ENCODE peak calls at places on chromosomes 2 and 18, in eight cellular contexts. I, T, J, B, N, W, L and G are unnamed samples.

GRCh38 chr2:135664623-135665068 is 77.0 kb upstream of the UBXN4 start:
- DNase-seq in I (no peak), T (no peak), J (no peak), B (no peak), N (no peak), W (no peak), L (no peak), G (no peak)

GRCh38 chr2:62199392-62200125 is 3.6 kb downstream of the B3GNT2 start:
- DNase-seq in I (no peak), T (no peak), J (no peak), B (no peak), N (no peak), W (no peak), L (no peak), G (no peak)

GRCh38 chr2:201882353-201883095 is 76.2 kb downstream of the CDK15 start:
- DNase-seq in I (no peak), T (no peak), J (no peak), B (no peak), N (no peak), W (no peak), L (no peak), G (no peak)

GRCh38 chr18:50578030-50578429 is 18.1 kb downstream of the MAPK4 start:
- DNase-seq in I (no peak), T (no peak), J (no peak), B (no peak), N (no peak), W (no peak), L (no peak), G (no peak)

GRCh38 chr2:5473596-5473995 is 218.6 kb upstream of the SOX11 start:
- DNase-seq in I (no peak), T (no peak), J (no peak), B (no peak), N (no peak), W (no peak), L (no peak), G (no peak)

GRCh38 chr18:48975817-48976649 is 25.3 kb upstream of the SMAD7 start:
- DNase-seq in I (no peak), T (peak), J (no peak), B (peak), N (no peak), W (no peak), L (peak), G (peak)

GRCh38 chr2:174473796-174474195 is 13.0 kb downstream of the GPR155 start:
- DNase-seq in I (no peak), T (no peak), J (no peak), B (no peak), N (no peak), W (no peak), L (no peak), G (no peak)

GRCh38 chr2:85106489-85107180 is 26.6 kb upstream of the TCF7L1 start:
- DNase-seq in I (no peak), T (no peak), J (no peak), B (no peak), N (no peak), W (no peak), L (no peak), G (no peak)

GRCh38 chr18:23077493-23078256 is 57.6 kb upstream of the CABLES1 start:
- DNase-seq in I (peak), T (peak), J (no peak), B (no peak), N (no peak), W (no peak), L (no peak), G (no peak)

GRCh38 chr2:152222975-152223638 is 47.5 kb upstream of the STAM2 start:
- DNase-seq in I (peak), T (peak), J (no peak), B (peak), N (peak), W (peak), L (no peak), G (peak)

GRCh38 chr2:127909019-127909418 is 23.3 kb upstream of the AMMECR1L start:
- DNase-seq in I (peak), T (peak), J (no peak), B (no peak), N (no peak), W (no peak), L (no peak), G (no peak)

GRCh38 chr2:152134488-152135280 is 35.8 kb upstream of the CACNB4 start:
- DNase-seq in I (peak), T (no peak), J (no peak), B (no peak), N (no peak), W (no peak), L (peak), G (no peak)

GRCh38 chr18:57579928-57580327 is 6.6 kb downstream of the FECH start:
- DNase-seq in I (no peak), T (no peak), J (no peak), B (no peak), N (no peak), W (no peak), L (no peak), G (no peak)

GRCh38 chr2:233252227-233252626 is 754 bp downstream of the ATG16L1 start:
- DNase-seq in I (no peak), T (no peak), J (no peak), B (no peak), N (no peak), W (no peak), L (no peak), G (no peak)
- H3K27ac ChIP-seq in I (peak), T (peak), J (peak), B (peak), N (peak), W (no peak), L (peak), G (peak)

GRCh38 chr2:11588228-11589110 is 54.6 kb downstream of the GREB1 start:
- DNase-seq in I (no peak), T (no peak), J (no peak), B (no peak), N (no peak), W (no peak), L (no peak), G (peak)

GRCh38 chr2:11585071-11585470 is 51.2 kb downstream of the GREB1 start:
- DNase-seq in I (no peak), T (no peak), J (no peak), B (no peak), N (peak), W (no peak), L (no peak), G (no peak)

GRCh38 chr2:11592671-11593574 is 59.1 kb downstream of the GREB1 start:
- DNase-seq in I (peak), T (no peak), J (no peak), B (no peak), N (no peak), W (no peak), L (no peak), G (peak)

GRCh38 chr2:11590193-11590592 is 56.3 kb downstream of the GREB1 start:
- DNase-seq in I (no peak), T (no peak), J (no peak), B (no peak), N (no peak), W (no peak), L (no peak), G (no peak)

GRCh38 chr2:11589316-11589940 is 55.6 kb downstream of the GREB1 start:
- DNase-seq in I (no peak), T (no peak), J (no peak), B (no peak), N (no peak), W (no peak), L (no peak), G (no peak)
- TF ChIP-seq EP300 in I (no peak), T (no peak), J (no peak), B (no peak), N (no peak), W (no peak), L (no peak), G (no peak)

GRCh38 chr18:77045682-77046081 is 86.9 kb downstream of the MBP start:
- DNase-seq in I (no peak), T (no peak), J (no peak), B (no peak), N (no peak), W (no peak), L (no peak), G (no peak)
- H3K27ac ChIP-seq in I (no peak), T (no peak), J (no peak), B (no peak), N (no peak), W (no peak), L (no peak), G (no peak)

GRCh38 chr2:129459881-129460280 is 519.6 kb upstream of the RAB6C start:
- DNase-seq in I (no peak), T (no peak), J (no peak), B (no peak), N (no peak), W (no peak), L (no peak), G (no peak)
- TF ChIP-seq EP300 in I (no peak), T (no peak), J (no peak), B (no peak), N (no peak), W (no peak), L (no peak), G (no peak)

GRCh38 chr2:191225690-191226089 is 19.5 kb upstream of the MYO1B start:
- DNase-seq in I (no peak), T (no peak), J (no peak), B (no peak), N (no peak), W (no peak), L (no peak), G (no peak)
- H3K27ac ChIP-seq in I (no peak), T (no peak), J (no peak), B (no peak), N (no peak), W (no peak), L (no peak), G (no peak)

DNA sequence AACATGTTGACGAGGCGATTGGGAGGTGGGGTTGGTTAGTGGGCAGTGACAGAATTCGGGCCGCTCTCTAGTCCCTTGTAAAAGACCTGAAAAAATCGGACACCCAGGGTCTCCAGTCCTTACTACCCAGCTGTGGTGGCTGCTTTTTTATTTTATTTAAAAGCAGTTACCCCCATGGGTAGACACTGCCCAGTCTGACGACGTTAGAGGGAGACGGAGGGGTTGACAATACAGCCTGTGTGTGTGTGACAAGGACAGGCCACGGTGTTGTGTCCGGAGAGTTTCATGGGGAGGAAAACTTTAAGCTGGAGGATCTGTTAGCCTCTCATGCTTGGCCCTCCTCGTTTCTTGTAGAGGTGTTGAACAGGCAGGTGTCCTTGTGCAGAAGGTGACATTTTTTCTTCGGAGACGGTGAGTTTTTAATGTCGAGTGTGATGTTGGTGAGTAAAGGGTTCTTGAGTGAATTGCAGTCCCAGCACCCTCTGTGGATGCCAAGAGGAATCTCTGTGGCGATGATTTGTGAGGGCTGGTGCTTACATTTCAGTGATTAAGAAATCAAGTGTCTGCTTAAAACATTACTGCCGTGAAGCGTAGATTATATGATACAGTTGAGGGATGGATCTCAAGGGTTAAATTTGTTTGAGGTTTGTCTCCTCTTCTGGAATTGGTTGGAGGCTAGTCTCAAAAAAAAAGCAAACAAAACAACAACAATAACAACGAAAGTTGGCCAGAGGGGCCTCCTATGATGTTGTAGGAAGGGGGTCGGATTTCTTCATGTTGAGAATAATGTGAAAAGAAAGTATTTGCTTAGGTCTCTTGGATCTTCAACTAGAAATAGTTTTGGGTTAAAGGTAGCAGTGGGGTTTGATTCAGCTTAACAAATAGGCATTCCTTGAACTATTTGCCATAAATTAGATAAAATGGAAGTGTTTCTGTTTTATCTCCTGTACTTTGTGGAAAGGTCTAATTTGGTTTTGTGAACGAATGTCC is 1.5 kb downstream of the NCOA1 start:
- DNase-seq in I (no peak), T (no peak), J (no peak), B (peak), N (no peak), W (peak), L (peak), G (no peak)
- TF ChIP-seq EP300 in I (no peak), T (no peak), J (no peak), B (no peak), N (no peak), W (no peak), L (no peak), G (no peak)